ENCODE peak calls at places on chromosomes 6 and 20, in five cellular contexts. C is stomach, T is heart left ventricle, I is H1, E is ovary. H is an unnamed sample.

GRCh38 chr6:5936140-5936539 is 70.6 kb downstream of the NRN1 start:
- DNase-seq in C (no peak), T (no peak), I (no peak), E (no peak), H (no peak)

GRCh38 chr20:47502801-47503239 is 1.1 kb downstream of the NCOA3 start:
- DNase-seq in C (no peak), T (no peak), I (no peak), E (no peak), H (no peak)

GRCh38 chr6:68637782-68638181 is 2.7 kb downstream of the ADGRB3 start:
- DNase-seq in C (no peak), T (no peak), I (no peak), E (no peak), H (no peak)

GRCh38 chr6:99589290-99589672 is 17.4 kb upstream of the PRDM13 start:
- DNase-seq in C (no peak), T (no peak), I (peak; percentile 58), E (no peak), H (no peak)

GRCh38 chr6:79947191-79948173 is at the start of gene ELOVL4:
- DNase-seq in C (peak; percentile 47), T (peak; percentile 74), I (peak; percentile 82), E (peak; percentile 68), H (peak; percentile 88)

GRCh38 chr6:163406320-163406719 is 8.2 kb upstream of the QKI start:
- DNase-seq in C (no peak), T (no peak), I (no peak), E (no peak), H (no peak)

GRCh38 chr20:19757973-19758887 is at the start of gene RIN2:
- DNase-seq in C (peak; percentile 92), T (peak; percentile 91), I (peak; percentile 90), E (peak; percentile 90), H (peak; percentile 87)

GRCh38 chr6:3357669-3358068 is 98.9 kb downstream of the PSMG4 start:
- DNase-seq in C (no peak), T (no peak), I (no peak), E (no peak), H (no peak)

GRCh38 chr6:138601128-138601527 is 101.8 kb upstream of the NHSL1 start:
- DNase-seq in C (no peak), T (no peak), I (no peak), E (no peak), H (no peak)

GRCh38 chr6:167453082-167453446 is 128.2 kb downstream of the TTLL2 start:
- DNase-seq in C (no peak), T (no peak), I (no peak), E (no peak), H (no peak)

GRCh38 chr6:103107985-103108384 is 1714.5 kb downstream of the GRIK2 start:
- DNase-seq in C (no peak), T (no peak), I (no peak), E (no peak), H (no peak)

GRCh38 chr20:53748821-53749402 is 155.3 kb upstream of the ZNF217 start:
- DNase-seq in C (no peak), T (no peak), I (no peak), E (no peak), H (no peak)

GRCh38 chr20:46057856-46058655 is 29.0 kb downstream of the SLC12A5 start:
- DNase-seq in C (peak; percentile 35), T (peak; percentile 82), I (no peak), E (no peak), H (no peak)

GRCh38 chr20:3887870-3888614 is 1.1 kb upstream of the PANK2 start:
- DNase-seq in C (no peak), T (no peak), I (no peak), E (no peak), H (no peak)

GRCh38 chr6:113476937-113477839 is 380.0 kb upstream of the MARCKS start:
- DNase-seq in C (no peak), T (no peak), I (no peak), E (no peak), H (no peak)

GRCh38 chr6:35049885-35050284 is 91.3 kb downstream of the TCP11 start:
- DNase-seq in C (no peak), T (peak; percentile 86), I (no peak), E (peak; percentile 46), H (peak; percentile 64)

GRCh38 chr6:49852975-49853374 is 13.4 kb downstream of the CRISP1 start:
- DNase-seq in C (no peak), T (no peak), I (no peak), E (no peak), H (no peak)

GRCh38 chr6:19804362-19805145 is 32.6 kb upstream of the ID4 start:
- DNase-seq in C (peak; percentile 95), T (peak; percentile 97), I (peak; percentile 93), E (peak; percentile 94), H (peak; percentile 96)

GRCh38 chr6:138509371-138509770 is 10.1 kb upstream of the NHSL1 start:
- DNase-seq in C (peak; percentile 63), T (no peak), I (no peak), E (no peak), H (peak; percentile 75)

GRCh38 chr6:4797590-4797989 is 21.4 kb downstream of the CDYL start:
- DNase-seq in C (no peak), T (no peak), I (no peak), E (no peak), H (no peak)

GRCh38 chr6:52482903-52483670 is 62.9 kb downstream of the EFHC1 start:
- DNase-seq in C (no peak), T (no peak), I (no peak), E (no peak), H (no peak)

DNA sequence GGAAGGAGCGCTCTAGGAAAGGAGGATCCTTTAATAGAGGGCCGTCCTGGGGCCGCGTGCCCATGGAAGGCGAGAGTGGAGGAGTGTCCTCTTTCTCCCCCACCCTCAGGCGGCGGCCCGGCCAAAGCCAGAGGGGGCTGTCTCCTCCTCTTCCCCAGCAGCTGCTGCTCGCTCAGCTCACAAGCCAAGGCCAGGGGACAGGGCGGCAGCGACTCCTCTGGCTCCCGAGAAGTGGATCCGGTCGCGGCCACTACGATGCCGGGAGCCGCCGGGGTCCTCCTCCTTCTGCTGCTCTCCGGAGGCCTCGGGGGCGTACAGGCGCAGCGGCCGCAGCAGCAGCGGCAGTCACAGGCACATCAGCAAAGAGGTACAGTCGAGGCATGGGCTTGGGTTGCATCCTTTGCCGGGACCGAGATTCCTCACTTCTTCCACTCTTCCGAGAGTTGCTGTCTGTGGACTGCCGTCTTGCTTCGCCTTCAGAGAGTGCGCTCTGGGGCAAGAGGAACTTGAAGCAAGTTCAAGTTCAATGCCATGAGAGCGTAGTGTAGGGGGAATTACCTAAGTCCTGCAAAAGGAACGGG is at the start of gene LAMA2:
- DNase-seq in C (peak; percentile 72), T (peak; percentile 90), I (peak; percentile 87), E (peak; percentile 92), H (peak; percentile 92)
- TF ChIP-seq POLR2A in C (no peak), T (peak; percentile 45), I (no peak), E (peak; percentile 87), H (peak; percentile 12)

GRCh38 chr6:30979076-30979475 is 4.4 kb upstream of the MUC21 start:
- DNase-seq in C (no peak), T (no peak), I (no peak), E (no peak), H (no peak)
- TF ChIP-seq POLR2A in C (no peak), T (no peak), I (no peak), E (no peak), H (no peak)

GRCh38 chr6:32153835-32154513 is at the start of gene PPT2:
- DNase-seq in C (peak; percentile 82), T (peak; percentile 92), I (peak; percentile 88), E (peak; percentile 94), H (peak; percentile 96)
- TF ChIP-seq POLR2A in C (no peak), T (no peak), I (no peak), E (peak; percentile 71), H (peak; percentile 17)

GRCh38 chr6:160222491-160222890 is 36.1 kb downstream of the SLC22A2 start:
- DNase-seq in C (no peak), T (no peak), I (peak; percentile 58), E (no peak), H (no peak)

GRCh38 chr6:160221918-160222317 is 36.7 kb downstream of the SLC22A2 start:
- DNase-seq in C (no peak), T (no peak), I (no peak), E (no peak), H (no peak)

GRCh38 chr6:160224599-160225237 is 33.9 kb downstream of the SLC22A2 start:
- DNase-seq in C (no peak), T (no peak), I (no peak), E (no peak), H (no peak)

GRCh38 chr6:160217863-160218262 is 40.8 kb downstream of the SLC22A2 start:
- DNase-seq in C (no peak), T (no peak), I (no peak), E (no peak), H (no peak)

GRCh38 chr6:160221423-160221822 is 37.2 kb downstream of the SLC22A2 start:
- DNase-seq in C (no peak), T (no peak), I (no peak), E (no peak), H (no peak)
- TF ChIP-seq POLR2A in C (no peak), T (no peak), I (no peak), E (no peak), H (no peak)

GRCh38 chr20:58212636-58213035 is 15.8 kb downstream of the ANKRD60 start:
- DNase-seq in C (no peak), T (no peak), I (no peak), E (no peak), H (no peak)

GRCh38 chr20:58213112-58213511 is 15.3 kb downstream of the ANKRD60 start:
- DNase-seq in C (no peak), T (no peak), I (no peak), E (no peak), H (no peak)

GRCh38 chr20:58208944-58209343 is 19.5 kb downstream of the ANKRD60 start:
- DNase-seq in C (no peak), T (no peak), I (no peak), E (no peak), H (no peak)

GRCh38 chr20:58210398-58210747 is 18.1 kb downstream of the ANKRD60 start:
- DNase-seq in C (no peak), T (no peak), I (no peak), E (no peak), H (no peak)

DNA sequence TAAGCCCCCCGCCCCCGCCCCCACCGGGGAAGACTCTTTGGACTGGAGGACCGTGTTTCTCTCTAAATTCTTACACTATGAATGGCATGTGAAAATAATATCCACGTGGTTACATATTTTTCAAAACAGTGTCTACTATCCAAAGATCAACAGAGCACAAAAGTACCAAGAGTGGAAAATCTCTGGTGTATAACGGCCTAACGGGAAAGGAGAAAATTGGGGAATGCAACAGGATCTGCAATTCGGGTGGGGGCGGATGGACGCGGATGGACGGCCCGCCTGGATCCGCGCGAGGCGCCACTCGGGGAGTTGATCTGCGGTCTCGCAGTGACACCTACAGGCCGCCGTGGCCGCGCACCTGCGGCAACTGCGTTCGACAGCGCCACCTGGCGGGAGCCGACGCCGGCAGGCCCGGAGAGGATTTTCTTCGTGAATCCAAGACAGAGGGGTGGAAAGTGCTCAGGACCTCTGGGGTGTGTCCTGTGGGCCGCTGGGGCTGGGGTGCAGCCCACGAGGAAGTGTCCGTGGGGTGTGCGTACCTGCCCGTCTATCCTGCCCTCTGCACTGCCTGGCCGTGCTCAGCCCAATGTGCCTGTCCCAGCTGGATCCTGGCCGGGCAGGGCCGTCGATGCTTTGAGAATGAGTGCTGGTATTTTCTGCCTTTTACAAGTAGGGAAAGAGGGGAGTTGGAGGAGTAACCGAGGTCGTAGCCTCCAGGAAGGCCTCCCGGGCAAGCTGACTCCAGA is 18.6 kb downstream of the ANKRD60 start:
- DNase-seq in C (peak; percentile 88), T (peak; percentile 93), I (peak; percentile 98), E (peak; percentile 77), H (peak; percentile 91)
- TF ChIP-seq POLR2A in C (no peak), T (no peak), I (no peak), E (no peak), H (no peak)

H was measured in testis.